ENCODE peak calls at places on chromosomes 3 and 15, in eight cellular contexts. Q is A673, H is coronary artery, P is psoas muscle, F is AG09309, M is MG63, J is heart left ventricle, Z is OCI-LY7. T is an unnamed sample.
A peak's percentile ranks its signal among the peaks of the same experiment; 100 is the strongest.

GRCh38 chr3:99509224-99509623 is 129.2 kb upstream of the COL8A1 start:
- DNase-seq in Q (no peak), H (no peak), P (no peak), F (peak; percentile 54), M (peak; percentile 74), J (no peak), Z (no peak), T (no peak)

GRCh38 chr3:142502187-142502985 is 54.5 kb upstream of the XRN1 start:
- DNase-seq in Q (no peak), H (no peak), P (no peak), F (no peak), M (no peak), J (no peak), Z (no peak), T (no peak)

GRCh38 chr3:120039642-120040610 is 54.3 kb downstream of the GSK3B start:
- DNase-seq in Q (no peak), H (no peak), P (no peak), F (no peak), M (no peak), J (no peak), Z (peak; percentile 16), T (no peak)

GRCh38 chr3:97817965-97818364 is 3.8 kb upstream of the CRYBG3 start:
- DNase-seq in Q (no peak), H (no peak), P (no peak), F (no peak), M (no peak), J (no peak), Z (no peak), T (no peak)

GRCh38 chr3:69426905-69427304 is 41.0 kb upstream of the FRMD4B start:
- DNase-seq in Q (no peak), H (no peak), P (no peak), F (no peak), M (no peak), J (no peak), Z (no peak), T (no peak)

GRCh38 chr3:64902991-64903390 is 215.2 kb upstream of the ADAMTS9 start:
- DNase-seq in Q (no peak), H (no peak), P (no peak), F (no peak), M (no peak), J (no peak), Z (no peak), T (no peak)

GRCh38 chr3:126132751-126133511 is 47.5 kb downstream of the ALDH1L1 start:
- DNase-seq in Q (no peak), H (peak; percentile 41), P (peak; percentile 4), F (no peak), M (no peak), J (no peak), Z (peak; percentile 35), T (peak; percentile 51)

GRCh38 chr3:10627884-10628572 is 122.6 kb upstream of the ATP2B2 start:
- DNase-seq in Q (no peak), H (no peak), P (no peak), F (no peak), M (no peak), J (no peak), Z (no peak), T (no peak)

GRCh38 chr3:170007031-170007663 is 30.6 kb upstream of the GPR160 start:
- DNase-seq in Q (no peak), H (no peak), P (peak; percentile 30), F (peak; percentile 52), M (peak; percentile 28), J (no peak), Z (peak; percentile 69), T (no peak)

GRCh38 chr3:129502641-129503386 is 25.6 kb upstream of the RHO start:
- DNase-seq in Q (no peak), H (no peak), P (no peak), F (no peak), M (no peak), J (peak; percentile 69), Z (no peak), T (no peak)

GRCh38 chr3:67402873-67403272 is 251.5 kb downstream of the SUCLG2 start:
- DNase-seq in Q (no peak), H (no peak), P (no peak), F (no peak), M (no peak), J (no peak), Z (no peak), T (no peak)

GRCh38 chr15:39285663-39286062 is 295.2 kb upstream of the THBS1 start:
- DNase-seq in Q (no peak), H (no peak), P (no peak), F (no peak), M (no peak), J (no peak), Z (no peak), T (no peak)

GRCh38 chr15:39291036-39291435 is 289.8 kb upstream of the THBS1 start:
- DNase-seq in Q (no peak), H (no peak), P (no peak), F (no peak), M (no peak), J (no peak), Z (no peak), T (no peak)

GRCh38 chr15:39286706-39287105 is 294.2 kb upstream of the THBS1 start:
- DNase-seq in Q (no peak), H (no peak), P (no peak), F (no peak), M (no peak), J (no peak), Z (no peak), T (no peak)

GRCh38 chr15:39285066-39285465 is 295.8 kb upstream of the THBS1 start:
- DNase-seq in Q (no peak), H (no peak), P (no peak), F (no peak), M (no peak), J (no peak), Z (no peak), T (no peak)

GRCh38 chr15:39287322-39288195 is 293.3 kb upstream of the THBS1 start:
- DNase-seq in Q (peak; percentile 5), H (no peak), P (no peak), F (no peak), M (peak; percentile 23), J (no peak), Z (no peak), T (no peak)
- H3K4me3 ChIP-seq in Q (no peak overlapping the region), H (no peak overlapping the region), P (no peak overlapping the region), F (no peak overlapping the region), M (no peak overlapping the region), J (no peak overlapping the region), Z (no peak overlapping the region), T (no peak overlapping the region)

DNA sequence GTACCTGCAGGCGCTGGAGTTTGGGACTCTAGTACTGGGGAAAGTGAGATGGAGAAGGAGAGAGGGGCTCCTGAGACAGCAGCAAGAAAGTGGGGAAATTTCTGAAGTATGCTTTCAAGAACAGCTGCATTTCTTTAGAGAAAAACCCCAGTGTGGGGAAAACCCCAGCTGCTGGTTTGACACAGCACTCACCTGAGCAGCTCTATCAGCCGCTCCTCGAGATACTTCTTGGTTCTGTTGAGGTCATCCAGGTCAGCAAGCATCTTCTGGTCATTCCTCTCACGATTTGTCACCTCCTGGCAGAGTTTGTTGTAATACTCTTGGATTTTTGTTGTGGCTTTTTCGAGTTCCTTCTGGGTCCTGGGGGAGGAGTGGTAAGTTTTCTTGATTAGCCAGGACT is 18.8 kb downstream of the CXCR6 start:
- DNase-seq in Q (no peak), H (no peak), P (no peak), F (no peak), M (no peak), J (no peak), Z (no peak), T (no peak)
- H3K4me3 ChIP-seq in Q (no peak overlapping the region), H (no peak overlapping the region), P (no peak overlapping the region), F (no peak overlapping the region), M (no peak overlapping the region), J (no peak overlapping the region), Z (no peak overlapping the region), T (no peak overlapping the region)

DNA sequence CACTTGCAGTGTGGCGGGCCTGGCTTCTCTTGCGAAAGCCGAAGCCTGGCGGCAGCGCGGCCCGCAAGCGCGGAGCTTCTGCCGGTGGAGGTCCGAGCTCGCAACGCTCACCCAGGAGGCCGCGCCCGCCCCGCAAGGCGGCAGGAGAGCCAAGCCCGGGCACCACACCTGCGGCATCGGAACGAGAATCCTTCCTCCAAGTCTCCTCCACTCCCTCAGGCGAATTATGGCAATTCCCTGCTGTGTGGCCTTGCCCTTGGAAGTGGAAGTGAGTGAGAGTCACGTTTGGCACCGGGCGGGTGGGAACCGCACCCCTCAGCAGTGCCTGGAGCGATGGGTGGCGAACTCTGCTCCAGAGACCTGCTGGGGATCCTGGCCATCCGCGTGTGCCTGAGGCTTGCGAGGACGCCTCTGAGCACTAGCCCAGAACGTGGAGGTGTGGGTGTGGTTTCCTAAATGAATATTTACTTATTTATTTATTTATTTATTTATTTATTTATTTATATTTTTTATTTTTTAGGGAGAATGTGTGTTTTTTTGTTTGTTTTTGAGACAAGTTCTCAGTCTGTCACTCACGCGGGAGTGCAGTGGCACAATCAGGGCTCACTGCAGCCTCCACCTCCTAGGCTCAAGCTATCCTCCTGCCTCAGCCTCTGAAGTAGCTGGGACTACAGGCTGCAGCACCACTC is 133.7 kb upstream of the UBE2E1 start:
- DNase-seq in Q (no peak), H (no peak), P (peak; percentile 14), F (no peak), M (no peak), J (peak; percentile 40), Z (no peak), T (no peak)
- H3K4me3 ChIP-seq in Q (no peak overlapping the region), H (peak overlapping the region; percentile 66), P (peak overlapping the region; percentile 54), F (no peak overlapping the region), M (no peak overlapping the region), J (peak overlapping the region; percentile 53), Z (no peak overlapping the region), T (peak overlapping the region; percentile 53)

DNA sequence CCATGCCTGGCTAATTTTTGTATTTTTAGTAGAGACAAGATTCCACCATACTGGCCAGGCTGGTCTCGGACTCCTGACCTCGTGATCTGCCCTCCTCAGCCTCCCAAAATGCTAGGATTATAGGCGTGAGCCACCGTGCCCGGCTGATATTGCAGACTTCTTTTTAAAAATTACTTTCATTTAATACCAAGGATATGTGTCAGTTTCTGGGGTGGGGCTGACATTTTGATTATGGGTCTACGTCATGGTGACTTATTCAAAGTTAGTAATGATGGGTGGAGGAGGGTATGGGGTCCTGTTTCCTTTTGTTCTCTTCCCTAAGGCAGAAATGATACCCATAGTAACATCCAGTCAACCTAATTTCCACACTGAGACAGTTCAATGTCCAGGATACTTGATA is 34.7 kb downstream of the GBE1 start:
- DNase-seq in Q (no peak), H (no peak), P (no peak), F (no peak), M (no peak), J (no peak), Z (no peak), T (no peak)
- H3K4me3 ChIP-seq in Q (no peak overlapping the region), H (no peak overlapping the region), P (no peak overlapping the region), F (peak overlapping the region; percentile 5), M (no peak overlapping the region), J (no peak overlapping the region), Z (no peak overlapping the region), T (no peak overlapping the region)

DNA sequence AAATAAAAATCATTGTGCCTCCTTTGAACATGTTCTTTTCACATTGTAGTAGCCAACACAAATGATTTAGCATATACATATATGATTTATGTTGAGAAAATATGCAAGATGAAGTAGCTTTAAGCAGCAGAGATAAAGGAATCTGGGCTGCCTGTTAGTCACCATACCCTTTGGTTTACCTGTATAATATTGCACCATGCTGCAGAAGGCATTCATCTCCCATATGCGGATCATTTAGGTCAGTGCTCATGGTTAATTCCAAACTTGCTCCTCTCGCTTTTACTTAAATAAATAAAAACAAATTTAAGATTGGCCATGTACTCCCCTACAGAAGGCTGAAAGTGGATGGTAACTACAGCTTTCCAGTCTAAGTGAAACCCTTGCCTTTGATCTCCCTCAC is 86.7 kb upstream of the TBL1XR1 start:
- DNase-seq in Q (no peak), H (no peak), P (no peak), F (no peak), M (no peak), J (no peak), Z (no peak), T (no peak)
- H3K4me3 ChIP-seq in Q (no peak overlapping the region), H (no peak overlapping the region), P (no peak overlapping the region), F (no peak overlapping the region), M (no peak overlapping the region), J (no peak overlapping the region), Z (no peak overlapping the region), T (no peak overlapping the region)

T was measured in tibial artery.